ENCODE peak calls at places on chromosomes 11 and 22, in four cellular contexts. X is left lung; T is CD8-positive, alpha-beta T cell; L is NCI-H1930. I is an unnamed sample.

GRCh38 chr11:113162590-113162961 is 151.8 kb upstream of the TTC12 start:
- DNase-seq in X (no peak), T (no peak), L (peak), I (peak)

GRCh38 chr11:134086376-134086775 is 17.5 kb downstream of the JAM3 start:
- DNase-seq in X (no peak), T (no peak), L (no peak), I (no peak)

GRCh38 chr22:42430486-42431125 is 1.6 kb downstream of the NFAM1 start:
- DNase-seq in X (no peak), T (no peak), L (no peak), I (no peak)

GRCh38 chr11:86717817-86718501 is 45.5 kb upstream of the ME3 start:
- DNase-seq in X (no peak), T (no peak), L (no peak), I (no peak)

GRCh38 chr11:68966894-68967780 is 13.6 kb downstream of the MRGPRD start:
- DNase-seq in X (peak), T (no peak), L (no peak), I (no peak)

GRCh38 chr11:89495951-89496350 is 4.8 kb upstream of the NOX4 start:
- DNase-seq in X (no peak), T (no peak), L (no peak), I (no peak)

GRCh38 chr11:64540426-64540825 is 50.6 kb upstream of the SLC22A12 start:
- DNase-seq in X (no peak), T (no peak), L (no peak), I (no peak)

GRCh38 chr11:114309517-114309916 is 13.3 kb downstream of the NNMT start:
- DNase-seq in X (no peak), T (no peak), L (no peak), I (no peak)

GRCh38 chr11:112627588-112628045 is 333.6 kb upstream of the NCAM1 start:
- DNase-seq in X (no peak), T (no peak), L (no peak), I (no peak)

GRCh38 chr22:19631899-19632670 is 82.2 kb upstream of the SEPTIN5 start:
- DNase-seq in X (no peak), T (no peak), L (no peak), I (no peak)

GRCh38 chr22:19337137-19337536 is 45.6 kb upstream of the CLTCL1 start:
- DNase-seq in X (no peak), T (no peak), L (no peak), I (no peak)